ENCODE peak calls at places on chromosomes 6 and 20, in seven cellular contexts. S, T, V, A, G, U and L are unnamed samples.
A peak's percentile ranks its signal among the peaks of the same experiment; 100 is the strongest.

GRCh38 chr6:146444195-146444594 is 99.4 kb upstream of the RAB32 start:
- DNase-seq in U (no peak), V (no peak), S (no peak), T (no peak), G (no peak), A (no peak), L (no peak)

GRCh38 chr20:36845288-36845969 is 30.5 kb upstream of the TLDC2 start:
- DNase-seq in S (no peak), G (no peak), U (no peak), V (no peak), T (no peak), A (no peak), L (no peak)

GRCh38 chr6:166533205-166533824 is 53.2 kb downstream of the RAMACL start:
- DNase-seq in G (no peak), U (no peak), A (no peak), V (no peak), S (no peak), T (no peak), L (no peak)

GRCh38 chr6:48664850-48665249 is 553.9 kb upstream of the PTCHD4 start:
- DNase-seq in A (no peak), V (no peak), G (no peak), S (no peak), U (no peak), T (no peak), L (peak; percentile 79)

GRCh38 chr20:56439784-56440291 is 27.8 kb downstream of the CASS4 start:
- DNase-seq in S (peak; percentile 25), V (peak; percentile 30), T (no peak), A (peak; percentile 98), G (no peak), U (peak; percentile 96), L (peak; percentile 98)

GRCh38 chr6:11354019-11354418 is 121.6 kb upstream of the NEDD9 start:
- DNase-seq in G (no peak), U (peak; percentile 89), V (no peak), T (peak; percentile 95), S (peak; percentile 48), A (no peak), L (peak; percentile 32)

GRCh38 chr6:12911387-12911960 is 194.9 kb downstream of the PHACTR1 start:
- DNase-seq in G (peak; percentile 2), U (peak; percentile 4), V (peak; percentile 50), A (no peak), S (no peak), T (peak; percentile 44), L (peak; percentile 27)

GRCh38 chr20:12414446-12415274 is 497.0 kb downstream of the BTBD3 start:
- DNase-seq in T (peak; percentile 48), A (no peak), S (peak; percentile 28), V (peak; percentile 33), U (no peak), G (no peak), L (no peak)

GRCh38 chr6:150091466-150091865 is 22.5 kb upstream of the ULBP3 start:
- DNase-seq in U (no peak), T (no peak), S (no peak), G (no peak), A (no peak), V (no peak), L (no peak)

GRCh38 chr20:37356387-37356786 is 10.4 kb downstream of the SRC start:
- DNase-seq in G (no peak), S (peak; percentile 89), A (no peak), V (no peak), U (no peak), T (peak; percentile 65), L (no peak)

GRCh38 chr20:7930386-7930785 is 9.9 kb downstream of the HAO1 start:
- DNase-seq in T (no peak), S (no peak), A (no peak), V (no peak), G (no peak), U (no peak), L (no peak)

GRCh38 chr20:63740070-63740500 is 509 bp downstream of the SLC2A4RG start:
- DNase-seq in U (no peak), T (no peak), A (no peak), S (peak; percentile 43), V (peak; percentile 86), G (peak; percentile 45), L (no peak)

GRCh38 chr20:58783515-58783914 is 67.2 kb downstream of the GNAS-AS1 start:
- DNase-seq in V (no peak), G (no peak), A (no peak), S (no peak), T (no peak), U (no peak), L (no peak)

GRCh38 chr6:100504786-100505737 is 40.3 kb upstream of the SIM1 start:
- DNase-seq in V (peak; percentile 11), A (peak; percentile 56), S (no peak), T (peak; percentile 73), G (no peak), U (peak; percentile 89), L (peak; percentile 71)

GRCh38 chr20:40686434-40686882 is 2.6 kb downstream of the MAFB start:
- DNase-seq in U (no peak), V (no peak), G (no peak), S (no peak), A (no peak), T (no peak), L (no peak)

GRCh38 chr6:10528170-10528981 is 7.2 kb downstream of the GCNT2 start:
- DNase-seq in G (peak; percentile 66), T (peak; percentile 83), A (no peak), S (no peak), V (peak; percentile 70), U (peak; percentile 74), L (no peak)

GRCh38 chr20:635609-636338 is 17.2 kb downstream of the SRXN1 start:
- DNase-seq in U (no peak), A (no peak), V (no peak), T (no peak), G (no peak), S (no peak), L (no peak)

GRCh38 chr20:25300496-25301170 is 52.7 kb downstream of the PYGB start:
- DNase-seq in V (no peak), U (peak; percentile 38), S (no peak), A (no peak), T (no peak), G (no peak), L (no peak)

GRCh38 chr6:37630281-37630799 is 67.3 kb downstream of the MDGA1 start:
- DNase-seq in V (peak; percentile 45), T (peak; percentile 100), G (peak; percentile 52), S (peak; percentile 85), U (peak; percentile 99), A (peak; percentile 94), L (peak; percentile 92)

GRCh38 chr6:56868687-56869086 is 86.2 kb upstream of the BEND6 start:
- DNase-seq in S (no peak), V (no peak), U (peak; percentile 33), G (no peak), T (peak; percentile 92), A (no peak), L (no peak)

GRCh38 chr6:28682542-28682941 is 156.9 kb downstream of the GPX5 start:
- DNase-seq in T (no peak), U (no peak), G (no peak), A (no peak), S (no peak), V (no peak), L (no peak)
- H3K4me3 ChIP-seq in T (no peak overlapping the region), U (no peak overlapping the region), G (no peak overlapping the region), A (no peak overlapping the region), S (no peak overlapping the region), V (no peak overlapping the region), L (no peak overlapping the region)

DNA sequence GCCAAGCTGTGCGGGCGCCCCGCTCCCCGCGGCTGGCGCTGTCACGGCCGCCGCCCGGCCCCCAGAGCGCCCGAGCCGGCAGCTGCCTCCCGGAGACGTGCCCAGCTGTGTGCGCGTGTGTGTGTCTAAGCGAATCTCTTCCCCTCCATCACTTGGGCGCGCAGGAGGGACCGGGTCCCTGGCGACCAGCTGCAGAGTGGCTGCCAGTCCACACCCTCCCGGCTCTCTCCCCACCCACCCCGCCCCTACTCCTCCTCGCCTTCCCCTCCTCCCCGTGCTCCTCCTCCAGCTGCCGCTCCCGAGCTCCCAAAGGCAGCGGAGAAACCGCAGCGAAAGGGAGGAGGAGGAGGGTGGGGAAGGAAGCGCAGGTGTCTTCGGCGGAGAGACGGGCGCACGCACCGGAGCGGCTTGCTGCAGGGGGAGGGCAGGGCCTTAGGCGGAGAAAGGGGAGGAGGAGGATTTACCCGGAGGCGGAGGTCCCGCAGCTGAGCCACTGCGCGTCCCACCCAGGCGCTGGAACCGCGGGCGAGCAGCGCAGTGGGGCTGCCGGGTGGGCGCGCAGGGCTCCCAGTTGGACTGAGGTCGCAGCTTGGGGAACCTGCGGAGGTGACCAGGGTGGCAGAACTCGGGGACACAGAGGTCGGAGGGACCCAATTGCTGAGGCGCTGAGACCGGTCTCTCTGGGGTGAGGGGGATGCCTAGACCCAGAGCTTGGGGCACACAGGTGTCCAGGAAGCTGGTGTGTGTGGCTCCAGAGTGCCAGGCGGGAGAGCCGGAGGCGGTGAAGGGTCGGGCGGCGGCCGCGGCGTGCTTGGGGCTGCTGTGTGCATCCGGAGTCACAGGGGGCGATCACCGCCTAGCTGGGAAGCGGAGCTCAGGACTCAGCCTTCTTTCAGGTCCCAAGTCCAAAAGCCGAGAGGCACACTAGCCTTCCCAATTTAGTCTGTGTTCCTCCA is at the start of gene HS3ST5:
- DNase-seq in G (peak; percentile 17), T (no peak), A (no peak), V (peak; percentile 81), U (peak; percentile 5), S (peak; percentile 16), L (peak; percentile 5)
- TF ChIP-seq CTCF in G (peak; percentile 19), T (no peak), A (peak; percentile 37), V (peak; percentile 62), U (peak; percentile 67), S (no peak), L (peak; percentile 47)

GRCh38 chr6:24472181-24472580 is 17.2 kb downstream of the GPLD1 start:
- DNase-seq in G (no peak), A (no peak), V (no peak), T (peak; percentile 29), S (no peak), U (no peak), L (no peak)

GRCh38 chr6:24464253-24465038 is 24.9 kb downstream of the GPLD1 start:
- DNase-seq in A (no peak), T (no peak), V (no peak), S (no peak), G (no peak), U (no peak), L (no peak)

DNA sequence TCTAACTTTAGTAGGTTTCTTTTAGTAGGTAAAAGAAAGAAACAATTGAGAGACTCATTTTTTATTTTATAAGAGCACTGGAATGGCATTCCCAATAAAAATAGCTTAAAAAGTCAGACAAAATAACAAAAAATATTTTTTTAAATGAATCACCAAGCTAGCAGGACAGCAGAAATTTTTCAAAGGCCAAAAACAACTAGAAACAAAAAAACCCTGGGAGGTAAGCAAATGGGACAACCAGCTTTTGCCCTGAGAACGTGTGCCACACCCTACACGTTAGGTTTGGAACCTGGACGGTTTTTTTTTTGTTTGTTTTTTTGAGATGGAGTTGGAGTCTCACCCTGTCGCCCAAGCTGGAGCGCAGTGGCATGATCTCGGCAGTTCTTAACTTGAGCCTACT is 19.5 kb downstream of the GPLD1 start:
- DNase-seq in V (no peak), A (no peak), G (no peak), S (no peak), U (no peak), T (no peak), L (no peak)
- H3K4me3 ChIP-seq in V (no peak overlapping the region), A (no peak overlapping the region), G (no peak overlapping the region), S (no peak overlapping the region), U (no peak overlapping the region), T (no peak overlapping the region), L (no peak overlapping the region)

DNA sequence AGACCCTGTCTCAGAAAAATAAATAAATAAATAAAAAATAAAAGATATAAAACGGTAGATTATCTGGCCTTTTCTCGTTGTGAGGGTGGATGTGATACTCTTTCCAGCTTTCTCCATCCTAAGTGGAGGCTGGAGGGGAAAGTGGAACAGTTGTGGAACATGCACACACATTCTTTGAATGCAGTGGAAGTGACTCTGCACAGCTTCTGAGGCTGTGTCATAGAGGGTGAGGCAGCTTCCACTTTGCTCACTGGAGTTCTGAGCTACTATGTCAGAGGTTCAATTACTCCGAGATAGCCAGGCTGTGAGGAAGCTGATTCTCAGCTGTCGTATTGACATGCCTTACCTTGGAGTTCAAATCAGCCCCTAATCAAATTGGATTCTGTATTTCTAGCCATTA is 82.2 kb downstream of the CHMP4B start:
- DNase-seq in A (peak; percentile 41), S (no peak), G (no peak), U (peak; percentile 79), T (peak; percentile 55), V (no peak), L (no peak)
- TF ChIP-seq CTCF in A (no peak), S (no peak), G (no peak), U (no peak), T (no peak), V (no peak), L (no peak)